ENCODE peak calls at places on chromosomes 2 and 18, in six cellular contexts. P is BJ; G is CD4-positive, alpha-beta T cell; R is PC-9; M is H1; W is sigmoid colon. T is an unnamed sample.

GRCh38 chr18:35436076-35436649 is 59.0 kb upstream of the ZNF396 start:
- DNase-seq in R (peak; percentile 78), G (no peak), M (no peak), P (no peak), W (no peak), T (no peak)

GRCh38 chr2:232238108-232238507 is 140.4 kb upstream of the ALPP start:
- DNase-seq in G (no peak), P (no peak), W (no peak), R (peak; percentile 95), M (no peak), T (no peak)

GRCh38 chr2:71675296-71675695 is 221.9 kb downstream of the DYSF start:
- DNase-seq in W (peak; percentile 49), R (peak; percentile 64), M (no peak), P (no peak), G (no peak), T (no peak)

GRCh38 chr2:175877845-175878563 is 124.1 kb downstream of the LNPK start:
- DNase-seq in W (no peak), P (no peak), R (no peak), M (no peak), G (no peak), T (no peak)

GRCh38 chr18:62106271-62106670 is 80.6 kb downstream of the PIGN start:
- DNase-seq in P (no peak), W (no peak), R (no peak), G (no peak), M (no peak), T (no peak)

GRCh38 chr2:174590346-174590745 is 7.3 kb downstream of the WIPF1 start:
- DNase-seq in R (no peak), M (no peak), G (no peak), W (no peak), P (no peak), T (no peak)

GRCh38 chr18:29161429-29161828 is 984.5 kb upstream of the CDH2 start:
- DNase-seq in M (no peak), G (no peak), R (no peak), W (no peak), P (no peak), T (no peak)

GRCh38 chr18:28522250-28522649 is 345.3 kb upstream of the CDH2 start:
- DNase-seq in M (no peak), W (no peak), P (no peak), R (no peak), G (no peak), T (no peak)

GRCh38 chr2:97697252-97698235 is 15.8 kb upstream of the ZAP70 start:
- DNase-seq in P (peak; percentile 9), G (peak; percentile 98), W (peak; percentile 94), M (peak; percentile 67), R (peak; percentile 70), T (peak; percentile 70)

GRCh38 chr2:7899241-7899640 is 782.6 kb upstream of the ID2 start:
- DNase-seq in W (no peak), G (no peak), P (no peak), M (no peak), R (no peak), T (no peak)

GRCh38 chr2:238811293-238811692 is 36.6 kb upstream of the TWIST2 start:
- DNase-seq in R (no peak), G (no peak), W (no peak), P (peak; percentile 47), M (no peak), T (peak; percentile 46)

GRCh38 chr2:31979966-31980365 is 30.8 kb downstream of the MEMO1 start:
- DNase-seq in R (no peak), P (no peak), M (no peak), W (no peak), G (no peak), T (no peak)

GRCh38 chr2:163417596-163418337 is 318.0 kb downstream of the FIGN start:
- DNase-seq in W (no peak), G (no peak), R (no peak), P (no peak), M (no peak), T (no peak)

DNA sequence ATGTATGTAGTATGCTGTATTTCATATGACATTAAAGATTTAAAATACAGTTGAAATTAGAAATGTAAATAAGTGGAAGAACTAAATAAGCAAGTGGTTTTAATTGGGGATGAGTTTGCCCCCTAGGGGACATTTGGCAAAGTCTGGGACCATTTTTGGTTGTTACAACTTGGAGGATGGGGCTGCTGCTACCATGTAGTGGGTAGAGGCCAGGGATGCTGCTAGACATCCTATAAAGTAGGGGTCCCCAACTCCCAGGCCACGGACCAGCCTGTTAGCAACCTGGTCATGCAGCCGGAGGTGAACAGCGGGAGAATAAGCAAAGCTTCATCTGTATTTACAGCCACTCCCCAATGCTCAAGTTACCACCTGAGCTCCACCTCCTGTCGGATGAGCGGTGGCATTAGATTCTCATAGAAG is 27.9 kb upstream of the ASNSD1 start:
- DNase-seq in W (no peak), M (no peak), G (no peak), P (no peak), R (no peak), T (no peak)
- TF ChIP-seq CTCF in W (no peak), M (no peak), G (peak; percentile 54), P (peak; percentile 32), R (peak; percentile 40), T (peak; percentile 70)

GRCh38 chr2:62803961-62804360 is 98.4 kb downstream of the EHBP1 start:
- DNase-seq in G (no peak), P (no peak), W (no peak), M (no peak), R (no peak), T (no peak)

GRCh38 chr2:62801110-62801509 is 95.6 kb downstream of the EHBP1 start:
- DNase-seq in M (no peak), P (no peak), W (no peak), G (no peak), R (peak; percentile 18), T (no peak)

GRCh38 chr2:62806231-62806630 is 100.7 kb downstream of the EHBP1 start:
- DNase-seq in G (no peak), R (no peak), M (no peak), P (no peak), W (no peak), T (no peak)

GRCh38 chr2:62800618-62801017 is 95.1 kb downstream of the EHBP1 start:
- DNase-seq in G (no peak), R (no peak), W (no peak), M (no peak), P (no peak), T (no peak)

DNA sequence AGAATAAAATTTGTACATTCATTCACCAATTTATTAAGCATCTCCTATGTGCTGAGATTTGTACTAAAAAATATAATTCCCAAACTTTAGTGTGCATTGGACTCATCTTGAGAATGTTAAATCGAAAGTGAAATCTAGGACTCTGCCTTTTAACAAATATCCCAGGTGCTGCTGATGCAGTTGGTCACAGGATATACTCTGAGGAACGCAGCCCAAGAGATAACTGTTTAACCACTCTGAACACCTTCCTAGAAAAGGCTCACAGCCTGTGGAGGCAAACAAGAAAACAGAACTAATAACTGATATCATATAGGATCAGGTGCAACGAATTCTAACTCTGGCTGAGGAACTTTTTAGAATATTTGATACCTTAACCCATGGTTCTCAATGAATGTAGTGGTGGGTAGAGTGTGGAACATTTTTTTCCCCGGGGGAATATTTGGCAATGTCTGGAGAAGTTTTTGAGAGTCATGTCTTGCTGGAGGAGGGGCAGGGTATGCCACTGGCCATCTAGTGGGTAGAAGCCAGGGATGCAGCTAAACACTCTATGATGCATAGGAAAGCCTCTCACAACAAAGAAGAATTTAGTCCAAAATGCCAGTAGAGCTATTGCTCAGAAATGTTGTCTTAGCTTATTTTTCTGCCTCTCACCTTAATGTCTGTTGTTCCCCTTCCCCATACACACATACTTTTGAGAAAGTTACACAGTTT is 96.5 kb downstream of the EHBP1 start:
- DNase-seq in M (no peak), W (no peak), P (no peak), R (no peak), G (no peak), T (no peak)
- TF ChIP-seq CTCF in M (peak; percentile 30), W (no peak), P (peak; percentile 27), R (no peak), G (no peak), T (peak; percentile 53)

GRCh38 chr2:68295523-68295922 is 24.2 kb downstream of the CNRIP1 start:
- DNase-seq in G (no peak), W (no peak), R (no peak), P (no peak), M (no peak), T (no peak)

GRCh38 chr2:68292108-68292710 is 27.5 kb downstream of the CNRIP1 start:
- DNase-seq in P (no peak), R (peak; percentile 41), W (no peak), M (no peak), G (no peak), T (peak; percentile 30)

GRCh38 chr2:68293024-68293423 is 26.7 kb downstream of the CNRIP1 start:
- DNase-seq in P (no peak), W (no peak), M (no peak), R (no peak), G (no peak), T (no peak)

GRCh38 chr2:68294913-68295312 is 24.8 kb downstream of the CNRIP1 start:
- DNase-seq in M (no peak), G (no peak), R (no peak), P (no peak), W (no peak), T (no peak)

DNA sequence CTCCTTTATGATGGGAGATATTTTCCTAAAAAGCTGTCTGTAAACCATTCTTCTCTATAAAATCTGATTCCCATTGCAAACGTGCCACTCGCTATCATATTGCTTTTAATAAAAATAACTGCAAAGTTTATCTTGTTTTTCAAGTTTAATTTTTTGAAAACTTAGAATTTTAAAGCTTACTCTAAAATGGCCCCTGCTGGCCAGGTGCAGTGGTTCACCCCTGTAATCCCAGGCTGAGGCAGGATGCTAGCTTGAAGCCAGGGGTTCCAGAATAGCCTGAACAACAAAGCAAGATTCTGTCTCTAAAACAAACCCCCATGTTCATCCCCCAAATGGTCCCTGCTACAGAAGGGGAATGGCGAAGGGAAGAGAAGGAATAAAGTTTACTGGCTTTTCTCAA is 25.6 kb downstream of the CNRIP1 start:
- DNase-seq in W (no peak), G (no peak), P (no peak), M (no peak), R (no peak), T (no peak)
- TF ChIP-seq CTCF in W (no peak), G (no peak), P (no peak), M (peak; percentile 11), R (peak; percentile 27), T (peak; percentile 40)

GRCh38 chr2:104976603-104977120 is 61.2 kb upstream of the MRPS9 start:
- DNase-seq in G (no peak), P (no peak), W (no peak), R (no peak), M (no peak), T (no peak)
- TF ChIP-seq CTCF in G (peak; percentile 11), P (no peak), W (no peak), R (no peak), M (peak; percentile 57), T (no peak)

GRCh38 chr2:169479257-169480078 is at the start of gene BBS5:
- DNase-seq in M (peak; percentile 15), G (peak; percentile 72), W (peak; percentile 91), R (no peak), P (peak; percentile 62), T (peak; percentile 84)
- TF ChIP-seq CTCF in M (peak; percentile 44), G (peak; percentile 41), W (no peak), R (no peak), P (peak; percentile 67), T (peak; percentile 74)

GRCh38 chr18:39341106-39341505 is 1775.5 kb upstream of the CELF4 start:
- DNase-seq in M (no peak), P (no peak), R (no peak), W (no peak), G (no peak), T (no peak)
- TF ChIP-seq CTCF in M (no peak), P (no peak), R (no peak), W (no peak), G (no peak), T (no peak)

T was measured in HFFc6.